ENCODE peak calls at places on chromosomes 7 and 10, in nine cellular contexts. I is HEK293T; Q is midbrain; A is NCI-H1092; Y is nucleus accumbens; B is NCI-H510A treated with DMSO at 0.1 percent for 48 hours; Z is stimulated activated CD4-positive, alpha-beta T cell treated with anti-CD3 and anti-CD28 coated beads, Interleukin-15, amount 100 ng/mL, for 48 hours; X is activated naive CD4-positive, alpha-beta T cell treated with Interleukin-2 at 50 U/mL for 16 hours; E is RPMI7951. H is an unnamed sample.

GRCh38 chr7:143433759-143434158 is 9.5 kb upstream of the TAS2R60 start:
- DNase-seq in I (no peak), Q (no peak), A (no peak), Y (no peak), B (no peak), Z (no peak), X (no peak), E (no peak), H (no peak)

GRCh38 chr7:105691692-105692564 is 110.6 kb upstream of the EFCAB10 start:
- DNase-seq in I (peak), Q (peak), A (peak), Y (peak), B (peak), Z (no peak), X (peak), E (peak), H (no peak)

GRCh38 chr7:157472311-157473050 is 135.7 kb downstream of the DNAJB6 start:
- DNase-seq in I (no peak), Q (no peak), A (no peak), Y (no peak), B (no peak), Z (no peak), X (no peak), E (no peak), H (no peak)

GRCh38 chr7:133845005-133845404 is 282.1 kb upstream of the LRGUK start:
- DNase-seq in I (no peak), Q (no peak), A (no peak), Y (no peak), B (no peak), Z (no peak), X (no peak), E (no peak), H (no peak)

GRCh38 chr10:20004087-20004523 is 187.9 kb downstream of the PLXDC2 start:
- DNase-seq in I (no peak), Q (peak), A (no peak), Y (no peak), B (no peak), Z (no peak), X (no peak), E (no peak), H (no peak)

GRCh38 chr7:83271212-83272099 is 108.8 kb upstream of the PCLO start:
- DNase-seq in I (peak), Q (peak), A (peak), Y (no peak), B (peak), Z (no peak), X (no peak), E (peak), H (no peak)

GRCh38 chr10:373516-374309 is 238.5 kb downstream of the ZMYND11 start:
- DNase-seq in I (no peak), Q (no peak), A (no peak), Y (no peak), B (no peak), Z (no peak), X (no peak), E (peak), H (no peak)

GRCh38 chr10:12910835-12911234 is 90.7 kb downstream of the CCDC3 start:
- DNase-seq in I (no peak), Q (no peak), A (no peak), Y (no peak), B (no peak), Z (no peak), X (no peak), E (no peak), H (no peak)

GRCh38 chr10:23779287-23779686 is 340.4 kb downstream of the OTUD1 start:
- DNase-seq in I (no peak), Q (no peak), A (no peak), Y (no peak), B (no peak), Z (no peak), X (no peak), E (no peak), H (no peak)

GRCh38 chr10:70678757-70679489 is 6.6 kb downstream of the ADAMTS14 start:
- DNase-seq in I (no peak), Q (no peak), A (no peak), Y (no peak), B (no peak), Z (no peak), X (no peak), E (peak), H (no peak)

GRCh38 chr7:36128448-36129047 is 24.5 kb upstream of the EEPD1 start:
- DNase-seq in I (peak), Q (peak), A (peak), Y (peak), B (peak), Z (no peak), X (no peak), E (peak), H (peak)

GRCh38 chr10:45442251-45442650 is 68.2 kb downstream of the ALOX5 start:
- DNase-seq in I (no peak), Q (no peak), A (no peak), Y (no peak), B (no peak), Z (no peak), X (no peak), E (no peak), H (no peak)

GRCh38 chr7:76408121-76408560 is 1.4 kb downstream of the SSC4D start:
- DNase-seq in I (peak), Q (no peak), A (no peak), Y (no peak), B (no peak), Z (no peak), X (no peak), E (no peak), H (no peak)